ENCODE peak calls at places on chromosomes 4 and X, in nine cellular contexts. I is CD8-positive, alpha-beta memory T cell; K is fibroblast of mammary gland; V is thyroid gland; S is epithelial cell of esophagus; A is OCI-LY7; M is Panc1; B is neuronal stem cell; D is fibroblast of lung. U is an unnamed sample.

GRCh38 chrX:18931972-18932371 is 51.9 kb downstream of the PHKA2 start:
- DNase-seq in I (no peak), K (peak; percentile 35), V (no peak), S (peak; percentile 20), A (peak; percentile 24), M (no peak), B (peak; percentile 14), D (peak; percentile 42), U (no peak)

GRCh38 chr4:87555751-87556619 is 26.8 kb upstream of the SPARCL1 start:
- DNase-seq in I (no peak), K (peak; percentile 97), V (no peak), S (peak; percentile 98), A (no peak), M (no peak), B (no peak), D (peak; percentile 96), U (peak; percentile 82)

GRCh38 chr4:139576219-139576618 is 20.2 kb upstream of the SETD7 start:
- DNase-seq in I (no peak), K (no peak), V (no peak), S (no peak), A (no peak), M (no peak), B (no peak), D (peak; percentile 10), U (peak; percentile 47)

GRCh38 chr4:140047017-140047640 is 106.9 kb downstream of the MAML3 start:
- DNase-seq in I (no peak), K (peak; percentile 31), V (no peak), S (peak; percentile 90), A (no peak), M (no peak), B (no peak), D (no peak), U (no peak)

GRCh38 chr4:67568820-67569219 is 10.3 kb downstream of the STAP1 start:
- DNase-seq in I (no peak), K (peak; percentile 38), V (no peak), S (peak; percentile 88), A (no peak), M (no peak), B (no peak), D (no peak), U (peak; percentile 36)

GRCh38 chrX:80812176-80812575 is 2.5 kb upstream of the BRWD3 start:
- DNase-seq in I (peak; percentile 47), K (no peak), V (peak; percentile 66), S (peak; percentile 22), A (peak; percentile 55), M (no peak), B (peak; percentile 2), D (peak; percentile 26), U (no peak)

GRCh38 chr4:46946914-46947313 is 37.9 kb upstream of the COX7B2 start:
- DNase-seq in I (no peak), K (peak; percentile 1), V (no peak), S (peak; percentile 17), A (no peak), M (no peak), B (no peak), D (peak; percentile 24), U (peak; percentile 8)

GRCh38 chrX:136251042-136251991 is at the start of gene MAP7D3:
- DNase-seq in I (peak; percentile 76), K (peak; percentile 33), V (peak; percentile 63), S (peak; percentile 70), A (peak; percentile 76), M (no peak), B (peak; percentile 39), D (peak; percentile 38), U (no peak)

GRCh38 chr4:175806741-175807140 is 5.3 kb downstream of the GPM6A start:
- DNase-seq in I (no peak), K (no peak), V (no peak), S (no peak), A (peak; percentile 7), M (no peak), B (no peak), D (no peak), U (no peak)

GRCh38 chr4:86117781-86118302 is 242.0 kb downstream of the MAPK10 start:
- DNase-seq in I (no peak), K (peak; percentile 96), V (no peak), S (peak; percentile 9), A (no peak), M (no peak), B (no peak), D (peak; percentile 84), U (peak; percentile 64)

GRCh38 chr4:25159837-25160713 is at the start of gene SEPSECS:
- DNase-seq in I (peak; percentile 96), K (peak; percentile 98), V (peak; percentile 100), S (peak; percentile 98), A (peak; percentile 97), M (peak; percentile 93), B (peak; percentile 95), D (peak; percentile 98), U (peak; percentile 85)

GRCh38 chr4:6056976-6057766 is 38.9 kb upstream of the C4orf50 start:
- DNase-seq in I (peak; percentile 7), K (no peak), V (no peak), S (no peak), A (no peak), M (no peak), B (no peak), D (no peak), U (no peak)
- H3K4me3 ChIP-seq in I (no peak overlapping the region), K (no peak overlapping the region), V (no peak overlapping the region), S (no peak overlapping the region), A (no peak overlapping the region), M (no peak overlapping the region), B (no peak overlapping the region), D (no peak overlapping the region), U (no peak overlapping the region)

DNA sequence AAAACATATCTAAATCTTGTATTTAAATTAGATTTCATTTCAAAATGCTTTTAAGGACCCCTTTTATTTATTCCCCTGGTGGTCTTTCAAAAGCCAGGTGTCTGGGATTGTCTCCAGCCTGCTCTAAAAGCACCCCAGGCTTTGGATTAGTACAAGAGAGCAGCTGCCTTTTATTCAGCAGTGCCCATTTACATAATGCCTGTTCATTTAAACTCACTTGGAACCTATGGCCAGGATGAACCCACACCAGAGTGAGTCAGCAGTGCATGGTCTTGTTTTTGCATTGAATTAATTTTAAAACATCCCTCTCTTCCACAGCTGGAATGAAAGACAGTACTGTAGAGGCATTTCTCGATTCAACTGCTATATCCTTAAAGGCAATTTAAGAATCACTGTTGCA is 64.1 kb upstream of the TENM3 start:
- DNase-seq in I (no peak), K (peak; percentile 77), V (no peak), S (peak; percentile 64), A (no peak), M (no peak), B (peak; percentile 53), D (peak; percentile 55), U (peak; percentile 67)
- H3K4me3 ChIP-seq in I (no peak overlapping the region), K (no peak overlapping the region), V (no peak overlapping the region), S (no peak overlapping the region), A (no peak overlapping the region), M (no peak overlapping the region), B (no peak overlapping the region), D (no peak overlapping the region), U (no peak overlapping the region)

GRCh38 chrX:11426712-11427081 is 133.5 kb downstream of the AMELX start:
- DNase-seq in I (no peak), K (no peak), V (no peak), S (no peak), A (no peak), M (no peak), B (no peak), D (no peak), U (no peak)

GRCh38 chrX:11423949-11424348 is 130.7 kb downstream of the AMELX start:
- DNase-seq in I (no peak), K (no peak), V (no peak), S (no peak), A (no peak), M (no peak), B (no peak), D (no peak), U (no peak)

GRCh38 chrX:11427082-11428033 is 134.1 kb downstream of the AMELX start:
- DNase-seq in I (no peak), K (peak; percentile 32), V (peak; percentile 72), S (no peak), A (no peak), M (no peak), B (peak; percentile 8), D (peak; percentile 44), U (no peak)

GRCh38 chrX:11423362-11423818 is 130.2 kb downstream of the AMELX start:
- DNase-seq in I (no peak), K (peak; percentile 92), V (no peak), S (no peak), A (peak; percentile 21), M (no peak), B (no peak), D (peak; percentile 84), U (no peak)

GRCh38 chrX:11424903-11425674 is 131.9 kb downstream of the AMELX start:
- DNase-seq in I (no peak), K (no peak), V (no peak), S (no peak), A (no peak), M (no peak), B (no peak), D (no peak), U (no peak)
- H3K4me3 ChIP-seq in I (no peak overlapping the region), K (no peak overlapping the region), V (peak overlapping the region; percentile 3), S (no peak overlapping the region), A (no peak overlapping the region), M (no peak overlapping the region), B (no peak overlapping the region), D (no peak overlapping the region), U (no peak overlapping the region)

GRCh38 chr4:17230727-17231126 is 281.2 kb downstream of the QDPR start:
- DNase-seq in I (no peak), K (peak; percentile 4), V (no peak), S (no peak), A (no peak), M (no peak), B (no peak), D (no peak), U (no peak)

GRCh38 chr4:17234678-17235077 is 277.2 kb downstream of the QDPR start:
- DNase-seq in I (no peak), K (no peak), V (no peak), S (no peak), A (no peak), M (no peak), B (no peak), D (no peak), U (no peak)

GRCh38 chr4:17238633-17239032 is 273.3 kb downstream of the QDPR start:
- DNase-seq in I (no peak), K (no peak), V (no peak), S (no peak), A (no peak), M (no peak), B (no peak), D (no peak), U (no peak)

GRCh38 chr4:17236686-17237085 is 275.2 kb downstream of the QDPR start:
- DNase-seq in I (no peak), K (peak; percentile 81), V (no peak), S (no peak), A (no peak), M (no peak), B (no peak), D (peak; percentile 42), U (peak; percentile 62)

DNA sequence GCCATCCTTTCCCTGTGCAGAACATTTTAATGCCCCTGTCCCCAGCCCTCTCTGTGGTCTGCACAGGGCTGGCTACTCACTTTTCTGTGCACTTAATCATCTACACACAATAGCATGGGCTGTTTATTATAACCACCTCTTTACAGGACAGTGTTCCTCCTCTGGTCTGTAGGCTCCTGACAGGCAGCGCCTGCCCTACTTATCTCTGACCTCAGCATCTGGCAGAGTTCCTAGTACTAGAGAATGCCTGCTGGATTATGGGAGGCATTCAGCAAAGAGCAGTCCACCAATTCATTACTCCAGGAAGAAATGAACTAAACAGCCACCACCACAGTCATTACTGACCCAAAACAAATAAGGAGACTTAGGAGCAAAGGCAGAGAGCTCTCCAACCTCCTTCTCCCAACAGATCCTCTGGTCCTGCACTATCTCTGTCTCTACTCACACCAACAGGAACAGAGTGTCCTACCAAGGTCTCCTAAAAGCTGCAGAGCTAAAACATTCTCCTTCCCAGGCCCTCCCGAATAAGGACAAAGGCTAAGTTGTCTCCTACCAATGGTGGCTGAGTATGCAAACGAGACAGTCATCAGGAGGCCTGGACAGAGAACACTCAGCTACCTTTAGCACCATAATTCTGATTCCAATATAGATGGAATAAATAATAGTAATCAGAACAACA is 279.2 kb downstream of the QDPR start:
- DNase-seq in I (no peak), K (peak; percentile 67), V (peak; percentile 54), S (no peak), A (no peak), M (no peak), B (no peak), D (peak; percentile 67), U (peak; percentile 57)
- H3K4me3 ChIP-seq in I (no peak overlapping the region), K (no peak overlapping the region), V (no peak overlapping the region), S (no peak overlapping the region), A (no peak overlapping the region), M (no peak overlapping the region), B (no peak overlapping the region), D (no peak overlapping the region), U (no peak overlapping the region)

U was measured in skeletal muscle cell.